ENCODE peak calls at places on chromosomes 7 and 10, in six cellular contexts. W is aorta; Q is kidney glomerular epithelial cell; R is CD4-positive, alpha-beta T cell; P is activated B cell treated with CpG ODN at 0.5 μM for 24 hours; J is NCI-H1105 treated with DMSO at 0.1 percent for 48 hours. F is an unnamed sample.

GRCh38 chr7:159153511-159153910 is 8.8 kb upstream of the VIPR2 start:
- DNase-seq in W (no peak), Q (no peak), R (no peak), P (no peak), J (no peak), F (no peak)

GRCh38 chr7:78587443-78588044 is 789.0 kb downstream of the PHTF2 start:
- DNase-seq in W (no peak), Q (no peak), R (no peak), P (no peak), J (peak), F (peak)

GRCh38 chr7:54904130-54904529 is 114.7 kb upstream of the EGFR start:
- DNase-seq in W (no peak), Q (peak), R (no peak), P (no peak), J (no peak), F (peak)

GRCh38 chr7:90824386-90825307 is 228.5 kb downstream of the CDK14 start:
- DNase-seq in W (no peak), Q (peak), R (no peak), P (no peak), J (peak), F (no peak)

GRCh38 chr10:25758041-25758457 is 176.0 kb upstream of the MYO3A start:
- DNase-seq in W (no peak), Q (peak), R (no peak), P (no peak), J (peak), F (peak)

GRCh38 chr10:60101821-60102220 is 195.5 kb upstream of the CCDC6 start:
- DNase-seq in W (no peak), Q (no peak), R (no peak), P (no peak), J (no peak), F (no peak)

GRCh38 chr10:103660364-103661197 is 167.1 kb downstream of the NEURL1 start:
- DNase-seq in W (peak), Q (peak), R (no peak), P (peak), J (peak), F (peak)

GRCh38 chr7:112157072-112157471 is 49.1 kb downstream of the DOCK4 start:
- DNase-seq in W (no peak), Q (peak), R (no peak), P (no peak), J (no peak), F (peak)

GRCh38 chr7:80517177-80517804 is 5.4 kb upstream of the GNAT3 start:
- DNase-seq in W (no peak), Q (peak), R (no peak), P (no peak), J (no peak), F (no peak)

GRCh38 chr10:34290412-34291082 is 524.5 kb downstream of the PARD3 start:
- DNase-seq in W (no peak), Q (peak), R (no peak), P (no peak), J (no peak), F (no peak)

GRCh38 chr10:70567603-70568002 is 34.9 kb downstream of the PRF1 start:
- DNase-seq in W (peak), Q (no peak), R (no peak), P (no peak), J (no peak), F (no peak)

GRCh38 chr7:92266415-92267241 is 20.9 kb downstream of the ANKIB1 start:
- DNase-seq in W (no peak), Q (no peak), R (no peak), P (no peak), J (no peak), F (no peak)

GRCh38 chr10:91194497-91195179 is 25.8 kb upstream of the PCGF5 start:
- DNase-seq in W (no peak), Q (peak), R (no peak), P (no peak), J (no peak), F (no peak)

GRCh38 chr10:103433858-103434257 is 18.3 kb downstream of the CALHM2 start:
- DNase-seq in W (no peak), Q (no peak), R (no peak), P (no peak), J (no peak), F (no peak)

GRCh38 chr7:49010717-49011116 is 86.4 kb downstream of the CDC14C start:
- DNase-seq in W (no peak), Q (no peak), R (no peak), P (no peak), J (no peak), F (no peak)

GRCh38 chr10:110546077-110546476 is 21.4 kb upstream of the SMC3 start:
- DNase-seq in W (no peak), Q (no peak), R (no peak), P (no peak), J (no peak), F (no peak)

GRCh38 chr10:114743552-114744231 is 77.9 kb upstream of the FHIP2A start:
- DNase-seq in W (no peak), Q (no peak), R (no peak), P (no peak), J (no peak), F (no peak)

GRCh38 chr7:150382123-150382843 is 3.2 kb downstream of the ZNF775 start:
- DNase-seq in W (no peak), Q (no peak), R (no peak), P (peak), J (no peak), F (no peak)

GRCh38 chr10:119361037-119361436 is 153.7 kb downstream of the GRK5 start:
- DNase-seq in W (peak), Q (no peak), R (no peak), P (no peak), J (no peak), F (no peak)

GRCh38 chr7:45267262-45267661 is 109.7 kb downstream of the RAMP3 start:
- DNase-seq in W (no peak), Q (peak), R (no peak), P (no peak), J (peak), F (peak)

GRCh38 chr10:63537511-63537910 is 16.3 kb downstream of the REEP3 start:
- DNase-seq in W (no peak), Q (no peak), R (no peak), P (no peak), J (no peak), F (no peak)

GRCh38 chr10:62020362-62020730 is 118.8 kb downstream of the ARID5B start:
- DNase-seq in W (no peak), Q (no peak), R (no peak), P (no peak), J (no peak), F (no peak)

GRCh38 chr7:42431873-42432272 is 194.9 kb upstream of the GLI3 start:
- DNase-seq in W (no peak), Q (no peak), R (no peak), P (no peak), J (no peak), F (no peak)

GRCh38 chr7:138214926-138215325 is 138.7 kb downstream of the AKR1D1 start:
- DNase-seq in W (no peak), Q (no peak), R (no peak), P (no peak), J (no peak), F (no peak)

GRCh38 chr10:121327727-121328126 is 270.5 kb downstream of the FGFR2 start:
- DNase-seq in W (no peak), Q (no peak), R (no peak), P (no peak), J (no peak), F (no peak)

GRCh38 chr7:157445246-157445955 is 108.6 kb downstream of the DNAJB6 start:
- DNase-seq in W (peak), Q (no peak), R (no peak), P (no peak), J (no peak), F (no peak)

GRCh38 chr10:48556713-48557112 is 48.2 kb downstream of the ARHGAP22 start:
- DNase-seq in W (no peak), Q (no peak), R (no peak), P (no peak), J (no peak), F (no peak)

GRCh38 chr10:120562956-120563355 is 105.9 kb downstream of the PLPP4 start:
- DNase-seq in W (no peak), Q (no peak), R (no peak), P (no peak), J (no peak), F (no peak)

GRCh38 chr7:56570968-56571367 is 454.8 kb upstream of the NUPR2 start:
- DNase-seq in W (no peak), Q (no peak), R (no peak), P (no peak), J (no peak), F (no peak)

GRCh38 chr7:125491137-125491536 is 561.5 kb upstream of the POT1 start:
- DNase-seq in W (no peak), Q (no peak), R (no peak), P (no peak), J (no peak), F (no peak)